ENCODE peak calls at places on chromosome 4, in ten cellular contexts. E is activated CD4-positive, CD25-positive, alpha-beta regulatory T cell treated with anti-CD3 and anti-CD28 coated beads, Interleukin-2, amount 50 U/mL, for 72 hours; L is NCI-H1436; J is CD4-positive, CD25-positive, alpha-beta regulatory T cell; F is lung microvascular endothelial cell; Y is GM23338; S is HS-27A; U is stimulated activated CD4-positive, alpha-beta T cell treated with anti-CD3 and anti-CD28 coated beads, Interleukin-2, amount 100 ng/mL, for 48 hours; M is stimulated activated CD8-positive, alpha-beta memory T cell treated with anti-CD3 and anti-CD28 coated beads, Interleukin-7, amount 100 ng/mL, for 24 hours; Q is AG08396. O is an unnamed sample.

GRCh38 chr4:123825596-123826291 is 429.1 kb downstream of the SPRY1 start:
- DNase-seq in U (no peak), F (no peak), E (no peak), M (no peak), S (no peak), Y (no peak), Q (peak), J (no peak), L (no peak), O (no peak)

GRCh38 chr4:144715230-144715629 is 69.3 kb downstream of the HHIP start:
- DNase-seq in F (no peak), Y (no peak), Q (no peak), E (no peak), M (no peak), J (no peak), L (no peak), S (no peak), U (no peak), O (no peak)

GRCh38 chr4:81471361-81472248 is at the start of gene RASGEF1B:
- DNase-seq in J (peak), Y (peak), E (peak), U (peak), L (peak), Q (peak), S (no peak), M (peak), F (peak), O (no peak)

GRCh38 chr4:135731681-135732080 is 1530.1 kb upstream of the PABPC4L start:
- DNase-seq in J (no peak), Y (no peak), M (no peak), S (no peak), L (no peak), F (no peak), U (no peak), E (no peak), Q (no peak), O (no peak)

GRCh38 chr4:186825069-186825468 is 101.4 kb upstream of the FAT1 start:
- DNase-seq in J (no peak), F (no peak), M (no peak), L (no peak), U (no peak), Y (no peak), Q (no peak), E (no peak), S (no peak), O (no peak)

GRCh38 chr4:112257098-112257497 is 25.5 kb downstream of the AP1AR start:
- DNase-seq in J (no peak), F (no peak), Q (no peak), M (no peak), S (no peak), L (no peak), Y (no peak), U (no peak), E (no peak), O (no peak)

GRCh38 chr4:182752158-182752910 is 164.9 kb downstream of the DCTD start:
- DNase-seq in M (no peak), Q (no peak), S (peak), J (no peak), E (no peak), Y (peak), L (no peak), F (peak), U (no peak), O (no peak)

GRCh38 chr4:110533590-110533910 is 57.6 kb downstream of the ENPEP start:
- DNase-seq in Q (no peak), U (no peak), F (peak), E (no peak), S (no peak), Y (no peak), L (no peak), J (no peak), M (no peak), O (no peak)

GRCh38 chr4:25723409-25723808 is 67.8 kb downstream of the SLC34A2 start:
- DNase-seq in L (no peak), E (no peak), S (no peak), Q (no peak), M (no peak), J (no peak), F (no peak), U (no peak), Y (no peak), O (no peak)

GRCh38 chr4:85498068-85498733 is 23.3 kb downstream of the ARHGAP24 start:
- DNase-seq in J (no peak), Q (peak), Y (no peak), L (no peak), S (no peak), M (no peak), E (no peak), U (no peak), F (no peak), O (no peak)

GRCh38 chr4:152172146-152172545 is 363.7 kb downstream of the FBXW7 start:
- DNase-seq in Q (no peak), U (no peak), J (no peak), M (no peak), Y (no peak), F (no peak), S (no peak), L (no peak), E (no peak), O (no peak)

GRCh38 chr4:70914631-70915030 is 12.5 kb downstream of the MOB1B start:
- DNase-seq in L (no peak), Y (no peak), F (no peak), M (no peak), Q (no peak), E (no peak), U (no peak), S (no peak), J (no peak), O (no peak)

GRCh38 chr4:171812377-171813194 is 618 bp upstream of the GALNTL6 start:
- DNase-seq in F (no peak), S (no peak), M (no peak), J (no peak), Q (no peak), U (no peak), L (no peak), Y (peak), E (no peak), O (no peak)

GRCh38 chr4:107312366-107312765 is 276.3 kb upstream of the DKK2 start:
- DNase-seq in E (no peak), Q (peak), U (no peak), F (no peak), M (no peak), L (no peak), Y (no peak), S (no peak), J (no peak), O (no peak)

GRCh38 chr4:42425146-42426065 is 28.1 kb downstream of the SHISA3 start:
- DNase-seq in F (no peak), U (no peak), L (no peak), M (no peak), S (no peak), E (no peak), J (no peak), Y (peak), Q (no peak), O (no peak)

GRCh38 chr4:10239982-10240654 is 123.5 kb upstream of the WDR1 start:
- DNase-seq in E (no peak), Q (peak), Y (no peak), F (no peak), L (no peak), M (no peak), U (no peak), J (no peak), S (no peak), O (no peak)

GRCh38 chr4:169009281-169010124 is 552 bp downstream of the CBR4 start:
- DNase-seq in J (peak), E (peak), U (peak), Q (peak), L (peak), F (peak), M (peak), S (peak), Y (peak), O (no peak)

GRCh38 chr4:88196523-88197185 is 38.2 kb upstream of the ABCG2 start:
- DNase-seq in S (no peak), J (no peak), E (no peak), F (no peak), M (no peak), U (no peak), Q (no peak), Y (no peak), L (no peak), O (no peak)

GRCh38 chr4:152255437-152255836 is 280.5 kb downstream of the FBXW7 start:
- DNase-seq in J (peak), Y (no peak), F (peak), U (peak), S (no peak), E (peak), Q (peak), L (peak), M (peak), O (no peak)

GRCh38 chr4:6308890-6309643 is 39.4 kb downstream of the WFS1 start:
- DNase-seq in Y (peak), S (no peak), L (no peak), U (no peak), E (no peak), J (no peak), Q (no peak), F (peak), M (no peak), O (no peak)

GRCh38 chr4:125313497-125313896 is 1.3 kb upstream of the FAT4 start:
- DNase-seq in L (peak), F (peak), Q (peak), U (no peak), S (no peak), Y (peak), J (no peak), M (no peak), E (no peak), O (no peak)

GRCh38 chr4:161828061-161828460 is 335.7 kb downstream of the FSTL5 start:
- DNase-seq in U (no peak), L (no peak), E (no peak), Q (no peak), M (no peak), Y (no peak), J (no peak), F (no peak), S (no peak), O (no peak)

GRCh38 chr4:113998531-113998930 is 19.1 kb upstream of the ARSJ start:
- DNase-seq in M (no peak), U (no peak), L (no peak), F (no peak), Y (no peak), Q (no peak), E (no peak), J (no peak), S (no peak), O (no peak)

GRCh38 chr4:19213388-19213787 is 1038.3 kb upstream of the SLIT2 start:
- DNase-seq in S (no peak), U (no peak), M (no peak), L (no peak), F (no peak), Y (no peak), E (no peak), Q (peak), J (no peak), O (no peak)

GRCh38 chr4:123767801-123768200 is 371.2 kb downstream of the SPRY1 start:
- DNase-seq in F (no peak), S (no peak), L (no peak), U (no peak), J (no peak), Y (no peak), Q (no peak), E (no peak), M (no peak), O (no peak)

GRCh38 chr4:22895482-22895881 is 202.7 kb downstream of the GBA3 start:
- DNase-seq in Q (no peak), J (no peak), S (no peak), L (no peak), E (no peak), M (no peak), Y (no peak), U (no peak), F (no peak), O (no peak)

GRCh38 chr4:106201373-106201772 is 114.6 kb downstream of the TBCK start:
- DNase-seq in U (no peak), Y (peak), M (no peak), E (no peak), F (peak), S (no peak), Q (no peak), J (no peak), L (no peak), O (no peak)

GRCh38 chr4:183905081-183905592 is at the start of gene STOX2:
- DNase-seq in E (no peak), S (no peak), M (no peak), F (peak), L (no peak), J (no peak), U (peak), Q (peak), Y (peak), O (no peak)

GRCh38 chr4:10031663-10032590 is 10.6 kb upstream of the SLC2A9 start:
- DNase-seq in S (no peak), J (no peak), Y (peak), M (no peak), L (no peak), F (peak), Q (no peak), E (no peak), U (no peak), O (no peak)

GRCh38 chr4:48093949-48094550 is 40.0 kb downstream of the TXK start:
- DNase-seq in F (peak), E (no peak), M (peak), Q (no peak), S (peak), L (no peak), J (no peak), Y (peak), U (peak), O (no peak)

O was measured in Panc1.